ENCODE peak calls at places on chromosomes 7 and 10, in nine cellular contexts. G is mammary epithelial cell, S is HepG2, W is colonic mucosa, U is neuronal stem cell, V is IMR-90, D is adipocyte, Z is fibroblast of lung, M is H1. O is an unnamed sample. For H3K27me3, the result is how much of the 10 kb centered on the place peaks cover.

GRCh38 chr10:597976-598375 is 91.5 kb downstream of the DIP2C start:
- DNase-seq in G (no peak), S (no peak), W (no peak), U (no peak), V (no peak), D (no peak), Z (no peak), M (no peak), O (no peak)

GRCh38 chr7:34454381-34454780 is 203.6 kb upstream of the NPSR1 start:
- DNase-seq in G (no peak), S (peak), W (no peak), U (no peak), V (no peak), D (no peak), Z (no peak), M (no peak), O (no peak)

GRCh38 chr10:48247680-48248079 is 26.8 kb downstream of the FRMPD2 start:
- DNase-seq in G (no peak), S (no peak), W (no peak), U (no peak), V (no peak), D (no peak), Z (peak), M (peak), O (no peak)

GRCh38 chr10:29689001-29689400 is 54.2 kb upstream of the SVIL start:
- DNase-seq in G (peak), S (peak), W (no peak), U (no peak), V (peak), D (peak), Z (peak), M (no peak), O (no peak)

GRCh38 chr10:75400769-75401568 is 595 bp downstream of the ZNF503 start:
- DNase-seq in G (peak), S (no peak), W (peak), U (peak), V (peak), D (peak), Z (peak), M (peak), O (no peak)

GRCh38 chr10:49508654-49509053 is 30.3 kb downstream of the ERCC6 start:
- DNase-seq in G (no peak), S (no peak), W (no peak), U (no peak), V (peak), D (no peak), Z (no peak), M (no peak), O (no peak)

GRCh38 chr7:3439333-3440030 is 138.4 kb downstream of the SDK1 start:
- DNase-seq in G (peak), S (no peak), W (no peak), U (no peak), V (peak), D (peak), Z (peak), M (no peak), O (no peak)

GRCh38 chr10:104209575-104210198 is 22.5 kb downstream of the CFAP43 start:
- DNase-seq in G (peak), S (peak), W (peak), U (peak), V (peak), D (peak), Z (peak), M (peak), O (peak)

GRCh38 chr10:122678266-122678665 is 21.4 kb downstream of the C10orf120 start:
- DNase-seq in G (no peak), S (no peak), W (no peak), U (no peak), V (no peak), D (no peak), Z (no peak), M (no peak), O (no peak)

GRCh38 chr10:17585001-17585400 is 32.2 kb downstream of the HACD1 start:
- DNase-seq in G (no peak), S (no peak), W (no peak), U (no peak), V (no peak), D (no peak), Z (no peak), M (no peak), O (no peak)

GRCh38 chr10:16384064-16384463 is 52.7 kb upstream of the PTER start:
- DNase-seq in G (no peak), S (no peak), W (no peak), U (no peak), V (no peak), D (no peak), Z (no peak), M (no peak), O (no peak)

GRCh38 chr7:79789584-79790345 is 336.3 kb upstream of the MAGI2 start:
- DNase-seq in G (no peak), S (no peak), W (no peak), U (no peak), V (peak), D (peak), Z (peak), M (no peak), O (no peak)

GRCh38 chr10:132985546-132985900 is 43.2 kb upstream of the CFAP46 start:
- DNase-seq in G (no peak), S (no peak), W (no peak), U (no peak), V (no peak), D (no peak), Z (no peak), M (no peak), O (no peak)

GRCh38 chr7:149882264-149883048 is 8.7 kb downstream of the ATP6V0E2 start:
- DNase-seq in G (no peak), S (no peak), W (peak), U (no peak), V (no peak), D (no peak), Z (peak), M (no peak), O (no peak)

GRCh38 chr7:3520206-3520605 is 219.2 kb downstream of the SDK1 start:
- DNase-seq in G (no peak), S (peak), W (no peak), U (no peak), V (no peak), D (no peak), Z (no peak), M (no peak), O (no peak)

GRCh38 chr7:150357277-150357676 is 11.3 kb upstream of the REPIN1 start:
- DNase-seq in G (no peak), S (no peak), W (no peak), U (no peak), V (no peak), D (no peak), Z (no peak), M (no peak), O (no peak)

GRCh38 chr10:71359364-71360046 is 37.2 kb upstream of the CDH23 start:
- DNase-seq in G (no peak), S (no peak), W (no peak), U (no peak), V (no peak), D (no peak), Z (no peak), M (no peak), O (no peak)

GRCh38 chr7:98569606-98570337 is 47.3 kb upstream of the NPTX2 start:
- DNase-seq in G (no peak), S (no peak), W (no peak), U (no peak), V (no peak), D (no peak), Z (no peak), M (no peak), O (no peak)
- H3K9ac ChIP-seq in G (no peak), S (no peak), W (no peak), U (no peak), V (no peak), D (no peak), Z (no peak), M (no peak), O (no peak)

GRCh38 chr7:156918642-156919041 is 25.7 kb upstream of the LMBR1 start:
- DNase-seq in G (no peak), S (no peak), W (no peak), U (no peak), V (no peak), D (no peak), Z (no peak), M (no peak), O (no peak)
- H3K27me3 ChIP-seq in G (under half), S (under half), W (under half), U (under half), V (under half), D (under half), Z (under half), M (under half), O (under half)

DNA sequence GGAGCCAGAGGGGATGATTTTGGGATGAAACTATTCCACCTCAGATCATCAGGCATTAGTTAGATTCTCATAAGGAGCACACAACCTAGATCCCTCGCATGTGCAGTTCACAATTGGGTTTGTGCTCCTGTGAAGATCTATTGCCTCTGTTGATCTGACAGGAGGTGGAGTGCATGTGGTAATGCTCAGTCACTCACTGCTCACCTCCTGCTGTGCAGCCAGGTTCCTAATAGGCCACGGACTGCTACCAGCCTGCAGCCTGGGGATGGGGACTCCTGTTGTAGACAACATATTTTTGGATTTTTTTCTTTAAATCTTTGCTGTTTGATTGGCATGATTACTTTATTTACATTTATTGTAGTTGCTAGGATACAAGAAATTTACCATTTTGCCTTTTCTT is 765.0 kb downstream of the INHBA start:
- DNase-seq in G (no peak), S (no peak), W (no peak), U (peak), V (no peak), D (no peak), Z (no peak), M (no peak), O (no peak)
- H3K9ac ChIP-seq in G (no peak), S (no peak), W (no peak), U (no peak), V (no peak), D (no peak), Z (no peak), M (no peak), O (no peak)

DNA sequence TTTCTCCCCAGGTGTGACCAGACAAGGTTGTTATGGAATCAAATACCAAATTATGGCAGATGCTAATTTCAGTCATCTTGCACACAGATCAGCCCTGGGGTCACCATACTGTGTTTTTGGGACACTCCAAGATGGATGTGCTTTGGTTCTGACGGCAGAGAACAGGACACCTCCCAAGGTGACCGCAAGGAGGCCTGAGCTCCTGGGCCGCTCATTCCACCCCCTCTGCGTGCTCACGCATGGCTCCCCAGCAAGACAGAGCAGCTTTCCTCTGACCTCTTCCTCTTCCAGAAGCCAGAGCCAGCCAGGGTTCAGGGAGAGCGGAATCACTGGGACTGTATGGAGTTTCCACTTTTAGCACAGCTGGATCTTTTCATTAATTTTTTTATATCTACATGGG is 402.8 kb downstream of the DNAJB6 start:
- DNase-seq in G (no peak), S (no peak), W (no peak), U (no peak), V (no peak), D (no peak), Z (no peak), M (no peak), O (no peak)
- H3K27me3 ChIP-seq in G (under half), S (under half), W (under half), U (under half), V (under half), D (under half), Z (under half), M (under half), O (under half)